ENCODE peak calls at places on chromosome 14, in seven cellular contexts. V, L, J, C, A, K and P are unnamed samples.

GRCh38 chr14:69266572-69267345 is 6.8 kb downstream of the GALNT16 start:
- DNase-seq in V (no peak), L (no peak), J (no peak), C (no peak), A (no peak), K (no peak), P (no peak)

GRCh38 chr14:65476290-65476941 is 63.9 kb downstream of the FUT8 start:
- DNase-seq in V (no peak), L (no peak), J (no peak), C (no peak), A (no peak), K (no peak), P (no peak)

GRCh38 chr14:62179367-62180018 is 417.3 kb downstream of the SNAPC1 start:
- DNase-seq in V (peak; percentile 82), L (peak; percentile 48), J (peak; percentile 95), C (peak; percentile 33), A (peak; percentile 15), K (peak; percentile 87), P (no peak)

GRCh38 chr14:36515896-36516718 is 3.9 kb downstream of the NKX2-1 start:
- DNase-seq in V (no peak), L (no peak), J (no peak), C (no peak), A (no peak), K (no peak), P (no peak)

GRCh38 chr14:95597784-95598204 is 62.9 kb downstream of the GLRX5 start:
- DNase-seq in V (no peak), L (no peak), J (peak; percentile 19), C (no peak), A (no peak), K (peak; percentile 82), P (no peak)

GRCh38 chr14:33773205-33774030 is 177.5 kb downstream of the EGLN3 start:
- DNase-seq in V (no peak), L (no peak), J (no peak), C (no peak), A (no peak), K (no peak), P (no peak)

GRCh38 chr14:82067221-82067620 is 533.6 kb upstream of the SEL1L start:
- DNase-seq in V (no peak), L (no peak), J (no peak), C (no peak), A (no peak), K (peak; percentile 24), P (no peak)

GRCh38 chr14:64960762-64961276 is 11.3 kb downstream of the RAB15 start:
- DNase-seq in V (no peak), L (no peak), J (no peak), C (no peak), A (no peak), K (peak; percentile 51), P (no peak)

GRCh38 chr14:34684578-34684977 is 29.8 kb downstream of the CFL2 start:
- DNase-seq in V (peak; percentile 20), L (no peak), J (peak; percentile 57), C (no peak), A (no peak), K (no peak), P (no peak)

GRCh38 chr14:104280085-104280901 is 141.9 kb downstream of the KIF26A start:
- DNase-seq in V (no peak), L (no peak), J (no peak), C (peak; percentile 3), A (no peak), K (no peak), P (no peak)

GRCh38 chr14:55028066-55028465 is 1.0 kb downstream of the SOCS4 start:
- DNase-seq in V (no peak), L (no peak), J (no peak), C (no peak), A (no peak), K (no peak), P (no peak)

GRCh38 chr14:96143906-96144305 is 60.7 kb upstream of the BDKRB2 start:
- DNase-seq in V (no peak), L (no peak), J (no peak), C (no peak), A (no peak), K (no peak), P (no peak)

GRCh38 chr14:104215706-104216334 is 77.4 kb downstream of the KIF26A start:
- DNase-seq in V (no peak), L (no peak), J (no peak), C (no peak), A (no peak), K (no peak), P (no peak)

GRCh38 chr14:59705866-59706265 is 129.3 kb upstream of the CCDC175 start:
- DNase-seq in V (no peak), L (no peak), J (no peak), C (no peak), A (no peak), K (no peak), P (no peak)
- TF ChIP-seq CTCF in V (no peak), L (no peak), J (no peak), C (no peak), A (no peak), K (no peak), P (no peak)

DNA sequence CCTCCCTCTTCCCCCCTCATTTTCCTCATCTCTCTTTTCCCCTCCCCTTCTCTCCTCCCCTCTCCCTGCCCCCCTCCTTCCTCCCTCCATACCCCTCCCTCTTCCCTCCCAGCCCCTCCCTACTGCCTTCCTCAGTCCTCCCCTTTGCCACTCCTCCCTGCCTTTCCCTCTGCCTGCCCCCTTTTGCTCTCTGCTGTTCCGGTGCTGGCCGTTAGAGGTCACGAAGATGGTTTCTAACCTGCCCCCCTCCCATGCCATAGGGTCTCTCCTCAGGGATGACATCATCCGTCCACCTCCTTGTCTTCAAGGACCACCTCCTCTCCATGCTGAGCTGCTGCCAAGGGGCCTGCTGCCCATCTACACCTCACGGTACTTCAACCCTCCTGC is 2.5 kb downstream of the MEG3 start:
- DNase-seq in V (no peak), L (no peak), J (no peak), C (no peak), A (no peak), K (peak; percentile 19), P (no peak)
- TF ChIP-seq CTCF in V (no peak), L (no peak), J (no peak), C (no peak), A (no peak), K (no peak), P (no peak)

GRCh38 chr14:51805541-51805940 is 54.9 kb upstream of the GNG2 start:
- DNase-seq in V (no peak), L (no peak), J (no peak), C (no peak), A (no peak), K (no peak), P (no peak)
- TF ChIP-seq CTCF in V (peak; percentile 12), L (no peak), J (peak; percentile 34), C (no peak), A (no peak), K (peak; percentile 34), P (no peak)

GRCh38 chr14:88802596-88802995 is 9.8 kb upstream of the EML5 start:
- DNase-seq in V (no peak), L (no peak), J (no peak), C (no peak), A (no peak), K (peak; percentile 3), P (no peak)
- TF ChIP-seq CTCF in V (no peak), L (no peak), J (no peak), C (no peak), A (no peak), K (no peak), P (no peak)

GRCh38 chr14:79274641-79275366 is 936.5 kb downstream of the DIO2 start:
- DNase-seq in V (no peak), L (no peak), J (peak; percentile 5), C (no peak), A (no peak), K (no peak), P (no peak)
- TF ChIP-seq CTCF in V (peak; percentile 26), L (no peak), J (peak; percentile 25), C (no peak), A (no peak), K (no peak), P (no peak)